ENCODE peak calls at places on chromosomes 11 and 22, in six cellular contexts. Y is NCI-H187 treated with DMSO at 0.1 percent for 48 hours; Z is stimulated activated CD8-positive, alpha-beta memory T cell treated with anti-CD3 and anti-CD28 coated beads, Interleukin-7, amount 100 ng/mL, for 24 hours; M is mucosa of descending colon; C is stimulated activated CD4-positive, alpha-beta T cell treated with anti-CD3 and anti-CD28 coated beads, Interleukin-1b, Interleukin-23, amount 100 ng/mL, for 1 hour; P is H7. E is an unnamed sample.

GRCh38 chr11:59201376-59201775 is 11.4 kb downstream of the MPEG1 start:
- DNase-seq in Y (no peak), Z (no peak), M (no peak), C (no peak), P (peak), E (no peak)

GRCh38 chr11:115765803-115766239 is 261.6 kb upstream of the CADM1 start:
- DNase-seq in Y (no peak), Z (no peak), M (no peak), C (no peak), P (no peak), E (no peak)

GRCh38 chr11:112511271-112511670 is 250.6 kb upstream of the PLET1 start:
- DNase-seq in Y (no peak), Z (no peak), M (no peak), C (no peak), P (no peak), E (no peak)

GRCh38 chr22:38187413-38188212 is 6.0 kb upstream of the PLA2G6 start:
- DNase-seq in Y (no peak), Z (no peak), M (no peak), C (no peak), P (no peak), E (no peak)

GRCh38 chr22:19663286-19663815 is 51.0 kb upstream of the SEPTIN5 start:
- DNase-seq in Y (no peak), Z (no peak), M (no peak), C (no peak), P (no peak), E (no peak)

GRCh38 chr11:75663808-75664207 is 5.0 kb downstream of the MAP6 start:
- DNase-seq in Y (no peak), Z (no peak), M (no peak), C (no peak), P (peak), E (no peak)

GRCh38 chr11:68688881-68689280 is 4.5 kb downstream of the GAL start:
- DNase-seq in Y (no peak), Z (no peak), M (no peak), C (no peak), P (peak), E (peak)

GRCh38 chr11:126809514-126810289 is 190.9 kb downstream of the KIRREL3 start:
- DNase-seq in Y (no peak), Z (no peak), M (no peak), C (no peak), P (no peak), E (no peak)

GRCh38 chr22:40241200-40241763 is 63.6 kb downstream of the TNRC6B start:
- DNase-seq in Y (no peak), Z (no peak), M (no peak), C (no peak), P (no peak), E (no peak)

E was measured in Peyer's patch.